ENCODE peak calls at places on chromosomes 1 and 21, in nine cellular contexts. Q is IMR-90, F is GM23338, K is astrocyte, R is ovary, N is lung, S is fibroblast of pulmonary artery, L is AG10803, E is transverse colon. I is an unnamed sample.

GRCh38 chr1:9009438-9010366 is 16.5 kb downstream of the SLC2A7 start:
- DNase-seq in Q (peak), F (peak), K (no peak), R (peak), N (no peak), S (peak), L (peak), E (peak), I (no peak)

GRCh38 chr1:209490013-209490412 is 93.5 kb upstream of the CAMK1G start:
- DNase-seq in Q (peak), F (peak), K (peak), R (no peak), N (no peak), S (peak), L (peak), E (no peak), I (peak)

GRCh38 chr1:62676606-62677356 is 11.4 kb downstream of the DOCK7 start:
- DNase-seq in Q (peak), F (peak), K (peak), R (no peak), N (no peak), S (peak), L (peak), E (no peak), I (peak)

GRCh38 chr1:15233689-15234088 is 13.3 kb upstream of the FHAD1 start:
- DNase-seq in Q (no peak), F (no peak), K (no peak), R (no peak), N (no peak), S (no peak), L (no peak), E (no peak), I (no peak)

GRCh38 chr1:150613061-150613920 is 16.1 kb downstream of the ENSA start:
- DNase-seq in Q (peak), F (no peak), K (peak), R (no peak), N (no peak), S (peak), L (peak), E (peak), I (peak)

GRCh38 chr1:226111109-226111864 is 48.8 kb downstream of the H3-3A start:
- DNase-seq in Q (no peak), F (peak), K (no peak), R (no peak), N (no peak), S (no peak), L (no peak), E (no peak), I (no peak)

GRCh38 chr1:104780470-104781078 is 1030.9 kb downstream of the AMY1C start:
- DNase-seq in Q (peak), F (peak), K (peak), R (no peak), N (no peak), S (peak), L (peak), E (no peak), I (peak)

GRCh38 chr1:212712451-212713303 is 13.0 kb upstream of the BATF3 start:
- DNase-seq in Q (peak), F (no peak), K (peak), R (no peak), N (no peak), S (peak), L (peak), E (no peak), I (no peak)

GRCh38 chr1:51898090-51898734 is 19.7 kb upstream of the NRDC start:
- DNase-seq in Q (peak), F (no peak), K (peak), R (no peak), N (no peak), S (peak), L (peak), E (no peak), I (peak)

GRCh38 chr21:32131960-32132359 is 146.9 kb downstream of the MIS18A start:
- DNase-seq in Q (peak), F (no peak), K (peak), R (no peak), N (no peak), S (peak), L (peak), E (no peak), I (no peak)

GRCh38 chr1:93000291-93000690 is 39.0 kb upstream of the DIPK1A start:
- DNase-seq in Q (no peak), F (peak), K (no peak), R (no peak), N (no peak), S (no peak), L (no peak), E (no peak), I (no peak)

GRCh38 chr1:203131548-203132200 is 4.1 kb downstream of the ADORA1 start:
- DNase-seq in Q (no peak), F (no peak), K (no peak), R (no peak), N (no peak), S (no peak), L (no peak), E (no peak), I (no peak)

GRCh38 chr1:181651276-181651675 is 168.0 kb downstream of the CACNA1E start:
- DNase-seq in Q (no peak), F (no peak), K (no peak), R (no peak), N (no peak), S (no peak), L (no peak), E (no peak), I (no peak)

GRCh38 chr1:157115429-157115838 is 15.8 kb upstream of the ETV3L start:
- DNase-seq in Q (no peak), F (peak), K (no peak), R (no peak), N (no peak), S (no peak), L (no peak), E (no peak), I (no peak)

GRCh38 chr1:161930064-161930463 is 93.6 kb downstream of the OLFML2B start:
- DNase-seq in Q (peak), F (no peak), K (peak), R (no peak), N (no peak), S (peak), L (peak), E (no peak), I (no peak)

GRCh38 chr1:115476616-115477015 is 138.6 kb upstream of the NGF start:
- DNase-seq in Q (no peak), F (no peak), K (no peak), R (no peak), N (no peak), S (no peak), L (peak), E (no peak), I (peak)

GRCh38 chr1:178093958-178094751 is at the start of gene RASAL2:
- DNase-seq in Q (peak), F (peak), K (peak), R (peak), N (peak), S (peak), L (peak), E (peak), I (peak)

GRCh38 chr1:103900005-103900404 is 150.3 kb downstream of the AMY1C start:
- DNase-seq in Q (no peak), F (no peak), K (no peak), R (no peak), N (no peak), S (no peak), L (no peak), E (no peak), I (no peak)

GRCh38 chr1:40450491-40451237 is 388 bp downstream of the ZFP69B start:
- DNase-seq in Q (peak), F (peak), K (peak), R (peak), N (no peak), S (peak), L (peak), E (peak), I (peak)

GRCh38 chr1:204992499-204992898 is 50.5 kb upstream of the CNTN2 start:
- DNase-seq in Q (no peak), F (no peak), K (no peak), R (no peak), N (peak), S (no peak), L (no peak), E (no peak), I (no peak)
- H3K4me3 ChIP-seq in Q (no peak), F (no peak), K (no peak), R (no peak), N (no peak), S (no peak), L (no peak), E (no peak), I (no peak)

DNA sequence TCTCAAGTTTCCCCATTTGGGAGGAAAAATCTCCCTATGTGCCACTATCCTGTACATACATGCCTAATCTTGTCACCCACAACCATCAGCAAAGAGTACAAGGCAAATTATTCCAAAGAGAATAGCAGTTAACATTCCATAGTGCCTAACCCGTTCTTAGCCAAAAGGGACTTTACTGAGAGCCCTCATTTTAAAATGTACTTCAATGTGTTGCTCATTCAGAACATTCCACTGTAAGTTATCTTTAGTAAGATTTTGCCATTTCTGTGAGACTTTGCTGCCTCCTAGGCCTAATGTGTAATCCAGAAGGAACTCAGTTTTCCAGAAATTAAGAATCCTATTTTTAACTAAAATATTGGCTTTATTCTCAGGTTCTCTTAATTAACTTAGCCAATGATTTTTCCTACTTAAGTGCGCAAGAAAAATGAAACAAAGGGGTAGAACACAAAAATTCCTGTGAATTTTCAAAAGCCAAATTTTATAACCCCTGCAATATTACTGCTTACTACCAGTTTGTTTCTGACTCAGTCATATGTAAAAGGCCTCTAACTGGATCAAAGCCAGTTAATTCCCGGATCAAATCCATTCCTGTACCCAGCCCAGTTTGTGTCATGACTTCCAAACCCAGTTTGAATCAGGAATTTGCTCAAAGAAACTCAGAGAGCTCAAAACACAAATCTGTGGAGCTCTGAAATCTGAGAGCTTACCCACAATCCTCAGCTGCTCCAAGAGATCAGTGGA is 11.4 kb upstream of the MRPL55 start:
- DNase-seq in Q (peak), F (no peak), K (no peak), R (no peak), N (no peak), S (no peak), L (peak), E (no peak), I (peak)
- TF ChIP-seq CTCF in Q (no peak), F (no peak), K (no peak), R (no peak), N (no peak), S (no peak), L (no peak), E (no peak), I (no peak)

GRCh38 chr1:32363713-32364112 is 1.4 kb downstream of the TSSK3 start:
- DNase-seq in Q (no peak), F (no peak), K (no peak), R (no peak), N (no peak), S (no peak), L (no peak), E (no peak), I (no peak)

GRCh38 chr1:32358435-32358834 is 3.9 kb downstream of the FAM229A start:
- DNase-seq in Q (no peak), F (no peak), K (no peak), R (no peak), N (no peak), S (no peak), L (no peak), E (no peak), I (no peak)

GRCh38 chr1:32362474-32363313 is at the start of the genes FAM229A and TSSK3:
- DNase-seq in Q (no peak), F (no peak), K (no peak), R (no peak), N (no peak), S (no peak), L (no peak), E (no peak), I (no peak)

GRCh38 chr1:32361674-32362473 is 411 bp downstream of the FAM229A start:
- DNase-seq in Q (no peak), F (peak), K (peak), R (peak), N (peak), S (peak), L (no peak), E (peak), I (peak)

GRCh38 chr1:32361308-32361673 is 994 bp downstream of the FAM229A start:
- DNase-seq in Q (no peak), F (peak), K (no peak), R (peak), N (no peak), S (no peak), L (no peak), E (no peak), I (peak)
- H3K4me3 ChIP-seq in Q (no peak), F (peak), K (no peak), R (peak), N (no peak), S (no peak), L (no peak), E (peak), I (peak)

GRCh38 chr1:204478921-204479320 is 15.7 kb downstream of the PIK3C2B start:
- DNase-seq in Q (no peak), F (no peak), K (no peak), R (no peak), N (no peak), S (no peak), L (no peak), E (no peak), I (no peak)

GRCh38 chr1:204477036-204477740 is 17.4 kb downstream of the PIK3C2B start:
- DNase-seq in Q (peak), F (no peak), K (peak), R (no peak), N (no peak), S (no peak), L (no peak), E (peak), I (no peak)

GRCh38 chr1:204478166-204478899 is 16.3 kb downstream of the PIK3C2B start:
- DNase-seq in Q (no peak), F (no peak), K (no peak), R (no peak), N (no peak), S (no peak), L (no peak), E (no peak), I (no peak)

GRCh38 chr1:204475651-204476432 is 18.8 kb downstream of the PIK3C2B start:
- DNase-seq in Q (no peak), F (no peak), K (no peak), R (no peak), N (no peak), S (no peak), L (no peak), E (no peak), I (no peak)

DNA sequence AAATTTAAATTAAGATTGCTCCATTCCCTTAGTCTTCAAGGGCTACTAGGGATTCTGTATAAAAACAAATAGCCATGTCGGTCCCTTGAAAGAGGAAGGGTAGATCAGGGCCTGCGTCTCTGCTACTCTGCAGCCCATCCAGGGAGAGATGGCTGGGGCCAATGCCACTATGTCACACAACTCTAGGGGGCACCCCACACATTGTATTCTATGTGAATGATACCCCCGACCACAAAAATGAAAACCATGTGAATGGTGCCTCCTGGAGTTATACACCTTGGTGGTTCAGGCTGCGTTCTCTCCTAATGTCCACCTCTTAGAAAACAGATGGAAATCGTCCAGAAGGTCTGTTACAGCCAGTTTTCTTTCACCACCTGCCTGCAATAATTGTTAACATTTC is 18.0 kb downstream of the PIK3C2B start:
- DNase-seq in Q (no peak), F (no peak), K (no peak), R (no peak), N (no peak), S (no peak), L (no peak), E (no peak), I (no peak)
- TF ChIP-seq CTCF in Q (no peak), F (peak), K (no peak), R (no peak), N (no peak), S (no peak), L (no peak), E (no peak), I (no peak)

GRCh38 chr1:206715120-206715519 is 30.4 kb downstream of the MAPKAPK2 start:
- DNase-seq in Q (no peak), F (no peak), K (no peak), R (no peak), N (no peak), S (no peak), L (no peak), E (no peak), I (no peak)

GRCh38 chr1:206717237-206717989 is 32.7 kb downstream of the MAPKAPK2 start:
- DNase-seq in Q (no peak), F (no peak), K (no peak), R (no peak), N (no peak), S (peak), L (no peak), E (peak), I (peak)

GRCh38 chr1:206714331-206715058 is 29.8 kb downstream of the MAPKAPK2 start:
- DNase-seq in Q (peak), F (no peak), K (peak), R (no peak), N (no peak), S (no peak), L (peak), E (peak), I (peak)

GRCh38 chr1:206716519-206717236 is 32.0 kb downstream of the MAPKAPK2 start:
- DNase-seq in Q (peak), F (no peak), K (no peak), R (no peak), N (no peak), S (no peak), L (no peak), E (no peak), I (no peak)

DNA sequence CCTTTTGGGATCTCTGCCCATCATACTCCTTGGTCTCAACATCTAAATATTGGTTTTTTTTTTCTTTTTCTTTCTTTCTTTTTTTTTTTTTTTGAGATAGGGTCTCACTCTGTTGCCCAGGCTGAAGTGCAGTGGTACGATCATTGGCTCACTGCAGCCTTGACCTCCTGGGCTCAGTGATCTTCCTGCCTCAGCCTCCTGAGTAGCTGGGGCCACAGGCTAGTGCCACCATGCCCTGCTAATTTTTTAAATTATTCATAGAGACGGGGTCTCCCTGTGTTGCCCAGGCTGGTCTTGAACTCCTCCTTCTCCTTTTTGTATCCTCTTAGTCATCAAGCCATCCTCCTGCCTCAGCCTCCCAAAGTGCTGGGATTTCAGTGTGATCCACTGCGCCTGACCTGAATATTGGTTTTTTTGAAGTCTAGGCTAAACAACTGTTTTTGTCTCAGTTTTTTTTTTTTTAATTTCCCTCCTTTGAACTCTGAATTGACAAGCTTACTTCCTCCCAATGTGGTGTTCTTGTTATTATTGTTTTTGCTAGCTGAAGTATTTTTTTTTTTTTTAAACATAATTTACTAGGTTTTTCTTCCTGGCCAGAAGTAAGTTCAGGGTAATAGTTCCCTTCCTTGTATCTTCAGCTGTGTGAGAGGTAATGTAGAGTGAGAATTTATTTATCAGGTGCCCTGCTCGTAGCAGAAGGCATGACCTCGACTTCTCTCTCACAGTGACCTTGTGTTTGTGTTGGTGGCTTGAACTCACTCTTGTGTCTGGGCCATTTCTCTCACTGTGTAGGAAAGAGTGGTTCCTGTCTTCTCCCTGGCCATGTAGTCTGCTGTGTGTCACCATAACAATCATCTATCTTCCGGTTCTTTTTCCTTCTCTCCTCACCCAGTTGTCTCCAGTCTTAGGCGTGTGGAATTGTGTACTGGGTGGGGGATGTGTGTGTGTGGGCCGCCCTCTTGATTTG is 31.1 kb downstream of the MAPKAPK2 start:
- DNase-seq in Q (no peak), F (no peak), K (no peak), R (no peak), N (no peak), S (no peak), L (no peak), E (no peak), I (no peak)
- H3K4me3 ChIP-seq in Q (no peak), F (no peak), K (no peak), R (no peak), N (no peak), S (no peak), L (no peak), E (no peak), I (no peak)

GRCh38 chr1:2459757-2460156 is 16.3 kb upstream of the PLCH2 start:
- DNase-seq in Q (peak), F (no peak), K (peak), R (peak), N (no peak), S (peak), L (no peak), E (no peak), I (peak)
- TF ChIP-seq CTCF in Q (peak), F (no peak), K (peak), R (no peak), N (no peak), S (peak), L (no peak), E (no peak), I (no peak)

DNA sequence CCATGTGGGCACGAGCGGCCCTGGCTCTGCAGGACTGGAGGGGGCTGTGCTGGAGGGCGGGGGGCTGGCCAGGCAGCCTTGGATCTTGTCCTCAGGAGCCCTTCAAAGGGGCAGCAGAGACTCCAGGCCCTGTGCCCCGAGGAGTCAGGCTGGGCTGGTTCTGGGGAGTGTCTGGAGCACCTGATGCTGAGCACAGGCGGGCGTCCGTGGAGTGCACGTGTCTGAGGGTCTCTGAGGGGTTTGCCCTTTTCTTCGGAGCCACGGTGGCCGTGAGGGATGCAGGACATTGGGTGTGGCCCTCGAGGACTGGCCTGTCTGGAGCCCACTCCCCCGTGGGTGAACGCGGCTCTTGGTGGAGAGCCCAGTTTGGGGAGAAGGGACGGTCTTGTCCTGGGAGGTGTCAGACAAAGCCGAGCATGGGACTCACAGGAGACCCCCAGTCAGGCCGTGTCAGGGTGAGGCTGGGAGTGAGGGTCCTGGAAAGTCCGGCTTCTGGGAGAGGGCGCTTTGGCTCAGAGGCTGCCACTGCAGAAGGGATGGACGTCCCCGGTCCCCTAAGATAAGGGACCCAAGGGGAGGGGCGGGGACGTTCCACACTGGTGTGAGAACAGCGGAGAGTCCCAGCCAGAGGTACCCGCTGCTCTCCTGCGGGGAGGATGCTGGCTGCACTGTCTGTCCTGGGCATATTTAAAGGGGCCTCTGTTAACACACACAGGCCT is 60.8 kb downstream of the COL18A1 start:
- DNase-seq in Q (no peak), F (no peak), K (no peak), R (no peak), N (no peak), S (no peak), L (no peak), E (no peak), I (no peak)
- H3K4me3 ChIP-seq in Q (no peak), F (no peak), K (no peak), R (no peak), N (no peak), S (no peak), L (no peak), E (no peak), I (no peak)